ENCODE peak calls at places on chromosomes 3 and 15, in nine cellular contexts. G is body of pancreas, J is adrenal gland, X is stomach, M is prostate gland, K is IMR-90, T is breast epithelium, R is spleen, V is suprapubic skin. L is an unnamed sample.

GRCh38 chr3:148924572-148924971 is 59.5 kb downstream of the CPA3 start:
- DNase-seq in V (no peak), R (no peak), J (no peak), K (peak; percentile 71), G (no peak), X (no peak), T (no peak), M (no peak), L (no peak)

GRCh38 chr3:157810924-157811718 is 295.1 kb downstream of the SHOX2 start:
- DNase-seq in T (no peak), M (no peak), X (no peak), V (no peak), K (no peak), J (no peak), R (no peak), G (no peak), L (no peak)

GRCh38 chr3:195080571-195081141 is 190.3 kb downstream of the XXYLT1 start:
- DNase-seq in K (no peak), J (no peak), R (peak; percentile 75), V (no peak), M (no peak), X (peak; percentile 50), G (peak; percentile 27), T (peak; percentile 33), L (peak; percentile 71)

GRCh38 chr15:59696332-59696731 is 7.2 kb upstream of the BNIP2 start:
- DNase-seq in T (no peak), J (no peak), K (no peak), M (no peak), X (peak; percentile 53), G (no peak), V (no peak), R (no peak), L (no peak)

GRCh38 chr3:123789760-123790159 is 94.4 kb downstream of the MYLK start:
- DNase-seq in J (no peak), R (no peak), T (no peak), M (no peak), X (no peak), K (peak; percentile 79), V (no peak), G (no peak), L (no peak)

GRCh38 chr3:58109752-58110151 is 101.0 kb downstream of the DNASE1L3 start:
- DNase-seq in R (no peak), M (no peak), X (no peak), G (no peak), J (no peak), K (no peak), V (no peak), T (no peak), L (no peak)

GRCh38 chr3:82676356-82677026 is 915.0 kb upstream of the GBE1 start:
- DNase-seq in M (no peak), V (no peak), T (no peak), R (no peak), X (no peak), J (no peak), K (no peak), G (no peak), L (no peak)

GRCh38 chr15:57321973-57322601 is 54.2 kb upstream of the CGNL1 start:
- DNase-seq in J (no peak), R (peak; percentile 21), V (no peak), G (no peak), M (no peak), K (no peak), X (no peak), T (no peak), L (peak; percentile 10)

GRCh38 chr15:66132251-66132816 is 121.2 kb downstream of the MEGF11 start:
- DNase-seq in J (no peak), G (no peak), T (no peak), V (no peak), K (no peak), X (no peak), R (no peak), M (no peak), L (peak; percentile 37)

GRCh38 chr15:65344214-65344908 is 33.4 kb downstream of the IGDCC3 start:
- DNase-seq in K (no peak), V (no peak), X (no peak), M (no peak), R (peak; percentile 34), T (no peak), G (no peak), J (no peak), L (no peak)

GRCh38 chr3:191334359-191334893 is 4.1 kb upstream of the UTS2B start:
- DNase-seq in X (no peak), J (no peak), T (no peak), R (no peak), V (no peak), K (no peak), G (no peak), M (no peak), L (no peak)

GRCh38 chr15:31396881-31397560 is 70.4 kb downstream of the KLF13 start:
- DNase-seq in X (peak; percentile 95), T (peak; percentile 71), M (peak; percentile 68), V (peak; percentile 98), K (peak; percentile 26), J (peak; percentile 74), R (peak; percentile 90), G (peak; percentile 93), L (peak; percentile 92)
- TF ChIP-seq CTCF in X (no peak), T (no peak), M (no peak), V (no peak), K (no peak), J (no peak), R (no peak), G (peak; percentile 61), L (peak; percentile 46)

DNA sequence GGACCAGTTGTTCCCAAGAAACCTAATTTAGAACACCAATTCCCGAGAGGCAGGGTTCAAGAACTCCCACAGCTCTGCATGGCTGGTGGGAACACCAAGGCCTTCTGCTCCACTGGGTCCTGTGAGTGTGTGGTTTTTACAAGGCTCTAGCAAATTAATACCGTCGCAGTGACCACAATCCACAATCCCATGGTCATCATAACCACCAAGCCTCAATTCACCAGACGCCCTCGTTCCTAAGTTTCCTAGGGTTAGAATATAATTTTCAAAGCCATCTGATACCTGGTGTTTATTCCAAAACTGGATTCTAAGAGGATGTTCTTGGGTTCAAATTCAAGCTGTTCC is 114.9 kb upstream of the RPL32 start:
- DNase-seq in X (no peak), K (no peak), R (no peak), T (no peak), G (no peak), M (no peak), V (no peak), J (no peak), L (peak; percentile 58)
- H3K4me1 ChIP-seq in X (peaks cover 65% of the 10 kb centered on the region), K (peaks cover 9% of the 10 kb centered on the region), R (peaks cover 100% of the 10 kb centered on the region), T (peaks cover 12% of the 10 kb centered on the region), G (peaks cover 53% of the 10 kb centered on the region), M (peaks cover 17% of the 10 kb centered on the region), V (peaks cover 97% of the 10 kb centered on the region), J (peaks cover 46% of the 10 kb centered on the region), L (peaks cover 40% of the 10 kb centered on the region)

GRCh38 chr3:50350527-50351317 is at the start of the genes CYB561D2 and NPRL2:
- DNase-seq in M (peak; percentile 96), J (peak; percentile 98), T (peak; percentile 94), K (peak; percentile 90), G (peak; percentile 98), R (peak; percentile 100), X (peak; percentile 98), V (peak; percentile 98), L (peak; percentile 99)
- TF ChIP-seq POLR2A in M (peak; percentile 91), J (peak; percentile 92), T (peak; percentile 54), K (no peak), G (peak; percentile 97), R (peak; percentile 87), X (no peak), V (peak; percentile 37), L (peak; percentile 86)

DNA sequence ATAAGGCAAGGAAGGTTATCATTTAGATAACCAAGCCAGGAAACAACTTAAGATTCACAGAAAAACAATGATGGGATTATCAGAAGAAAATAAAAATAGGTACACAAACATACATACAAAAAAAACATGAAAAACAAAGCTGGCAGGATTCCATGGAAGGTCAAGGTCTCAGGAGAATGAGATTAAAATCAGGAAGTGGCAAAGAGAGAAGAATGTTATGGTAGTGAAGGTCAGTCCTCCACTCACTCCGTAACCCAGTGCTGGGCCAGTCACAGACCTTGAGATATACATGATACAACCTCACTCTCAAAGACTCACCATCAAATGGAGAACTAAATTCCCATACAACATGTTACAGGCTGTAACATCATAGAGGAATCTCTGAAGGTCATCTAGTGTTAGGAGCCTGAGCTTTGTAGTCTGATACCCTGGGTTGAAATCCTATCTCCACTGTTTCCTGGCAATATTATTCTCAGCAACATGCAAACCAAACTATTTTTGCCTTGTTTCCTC is 93.9 kb downstream of the CTNNB1 start:
- DNase-seq in R (no peak), M (no peak), G (no peak), K (no peak), X (no peak), V (no peak), T (no peak), J (no peak), L (no peak)
- TF ChIP-seq CTCF in R (no peak), M (no peak), G (no peak), K (no peak), X (no peak), V (no peak), T (no peak), J (no peak), L (no peak)

DNA sequence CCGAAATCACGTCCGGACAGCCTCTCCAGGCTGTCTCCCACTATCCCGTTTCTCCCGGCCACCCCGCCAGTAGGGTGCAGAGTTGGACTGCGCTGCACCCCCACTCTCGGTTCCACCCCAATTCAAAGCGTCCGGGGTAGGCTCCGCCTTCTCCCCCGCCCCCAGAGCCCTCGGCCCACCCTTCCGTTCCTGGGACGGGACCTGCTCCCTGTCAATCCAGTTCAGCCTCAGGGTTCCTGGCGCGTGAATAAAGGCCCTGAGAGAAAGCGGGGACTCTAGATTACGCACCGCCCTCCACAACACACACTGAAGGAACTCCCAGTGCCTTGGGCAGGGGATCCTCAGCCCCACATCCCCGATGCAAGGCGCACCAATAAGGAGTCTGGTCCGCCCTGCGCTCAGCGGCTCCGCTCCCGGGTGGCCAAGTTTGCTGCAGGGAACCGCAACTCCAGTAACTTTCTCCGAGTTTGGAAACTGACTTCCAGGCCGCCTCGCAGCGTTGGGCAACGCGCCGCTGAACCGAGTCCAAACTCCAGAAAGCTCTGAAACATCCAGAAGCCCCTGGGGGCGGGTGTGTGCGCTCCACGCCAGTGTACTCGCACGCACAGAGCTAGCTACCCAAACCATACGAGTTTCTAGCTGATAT is 1.9 kb downstream of the ADAMTS9 start:
- DNase-seq in V (peak; percentile 89), G (peak; percentile 76), M (peak; percentile 96), X (peak; percentile 84), J (peak; percentile 95), K (peak; percentile 88), R (peak; percentile 86), T (peak; percentile 91), L (peak; percentile 95)
- H3K4me1 ChIP-seq in V (peaks cover 33% of the 10 kb centered on the region), G (peaks cover 19% of the 10 kb centered on the region), M (no peaks in the 10 kb centered on the region), X (no peaks in the 10 kb centered on the region), J (no peaks in the 10 kb centered on the region), K (peaks cover 3% of the 10 kb centered on the region), R (peaks cover 29% of the 10 kb centered on the region), T (no peaks in the 10 kb centered on the region), L (no peaks in the 10 kb centered on the region)

L was measured in heart left ventricle.